ENCODE peak calls at places on chromosomes 13 and 19, in six cellular contexts. O is transverse colon; J is endodermal cell; F is ascending aorta; I is thoracic aorta; V is naive thymus-derived CD4-positive, alpha-beta T cell. D is an unnamed sample. For H3K27me3, the result is how much of the 10 kb centered on the place peaks cover.

GRCh38 chr13:80030491-80030890 is 310.4 kb downstream of the SPRY2 start:
- DNase-seq in I (no peak), J (peak), V (no peak), O (peak), F (no peak), D (no peak)

GRCh38 chr19:39408392-39409206 is 2.0 kb downstream of the ZFP36 start:
- DNase-seq in I (no peak), V (peak), O (peak), F (peak), J (peak), D (peak)

GRCh38 chr19:37855098-37855497 is 51.3 kb downstream of the WDR87 start:
- DNase-seq in O (peak), I (no peak), F (no peak), V (peak), J (no peak), D (peak)

GRCh38 chr19:30815889-30816580 is 443.9 kb downstream of the ZNF536 start:
- DNase-seq in V (no peak), F (no peak), O (no peak), J (no peak), I (no peak), D (no peak)

GRCh38 chr19:48639483-48640375 is 2.5 kb upstream of the DBP start:
- DNase-seq in F (no peak), I (no peak), V (no peak), J (peak), O (no peak), D (no peak)

GRCh38 chr13:51805925-51806324 is 2.0 kb upstream of the DHRS12 start:
- DNase-seq in J (no peak), F (no peak), I (no peak), O (no peak), V (no peak), D (no peak)

GRCh38 chr19:3538965-3539742 is at the start of gene TEKTIP1:
- DNase-seq in I (no peak), F (no peak), V (no peak), J (peak), O (no peak), D (peak)

GRCh38 chr19:3611841-3612240 is 5.2 kb upstream of the TBXA2R start:
- DNase-seq in I (no peak), F (no peak), O (no peak), V (no peak), J (no peak), D (no peak)

GRCh38 chr19:38656171-38656981 is 8.9 kb downstream of the ACTN4 start:
- DNase-seq in O (no peak), V (peak), I (no peak), F (no peak), J (no peak), D (no peak)

GRCh38 chr19:3440082-3440481 is 40.2 kb downstream of the SMIM24 start:
- DNase-seq in V (peak), F (no peak), O (peak), J (peak), I (no peak), D (peak)

GRCh38 chr19:35053667-35054293 is 12.3 kb downstream of the HPN start:
- DNase-seq in F (no peak), J (no peak), I (no peak), O (no peak), V (no peak), D (no peak)

GRCh38 chr13:46211116-46211515 is 612 bp upstream of the LRRC63 start:
- DNase-seq in J (no peak), V (peak), O (no peak), F (no peak), I (no peak), D (no peak)

GRCh38 chr19:46976845-46977320 is 42.8 kb upstream of the NPAS1 start:
- DNase-seq in F (peak), I (no peak), V (no peak), O (no peak), J (peak), D (peak)

GRCh38 chr13:50797081-50797480 is 46.4 kb downstream of the DLEU7 start:
- DNase-seq in J (no peak), F (no peak), V (no peak), I (no peak), O (no peak), D (no peak)

GRCh38 chr13:41011382-41011956 is 7.6 kb downstream of the ELF1 start:
- DNase-seq in V (no peak), J (no peak), O (no peak), F (no peak), I (no peak), D (no peak)

GRCh38 chr19:56748443-56748842 is 76.9 kb upstream of the ZNF835 start:
- DNase-seq in I (no peak), F (no peak), O (no peak), V (no peak), J (no peak), D (peak)

GRCh38 chr19:51772977-51773376 is 12.0 kb downstream of the FPR2 start:
- DNase-seq in O (no peak), I (no peak), J (no peak), V (no peak), F (no peak), D (no peak)

GRCh38 chr19:29268721-29269483 is 56.0 kb upstream of the UQCRFS1 start:
- DNase-seq in F (no peak), O (no peak), I (no peak), V (no peak), J (peak), D (no peak)

GRCh38 chr13:113860579-113861432 is 3.1 kb downstream of the GAS6 start:
- DNase-seq in I (no peak), J (peak), V (no peak), F (no peak), O (peak), D (no peak)

GRCh38 chr19:16946951-16947940 is 58.4 kb downstream of the F2RL3 start:
- DNase-seq in I (no peak), F (no peak), O (no peak), V (no peak), J (no peak), D (no peak)

GRCh38 chr13:110000534-110001345 is 214.4 kb upstream of the IRS2 start:
- DNase-seq in I (no peak), V (no peak), O (no peak), F (no peak), J (no peak), D (peak)

GRCh38 chr13:65926750-65927171 is 1303.4 kb downstream of the PCDH9 start:
- DNase-seq in V (no peak), F (peak), J (peak), I (no peak), O (peak), D (no peak)

GRCh38 chr13:106858910-106859309 is 291.0 kb upstream of the ARGLU1 start:
- DNase-seq in I (no peak), V (no peak), J (no peak), F (no peak), O (no peak), D (peak)

GRCh38 chr13:111384441-111385181 is 64.2 kb downstream of the TEX29 start:
- DNase-seq in I (no peak), V (peak), O (no peak), F (peak), J (peak), D (no peak)

GRCh38 chr13:111382877-111383276 is 62.4 kb downstream of the TEX29 start:
- DNase-seq in F (peak), J (no peak), O (no peak), V (no peak), I (no peak), D (no peak)

GRCh38 chr13:111382411-111382810 is 62.0 kb downstream of the TEX29 start:
- DNase-seq in O (no peak), I (no peak), V (no peak), F (no peak), J (peak), D (no peak)

GRCh38 chr13:111385182-111385857 is 64.9 kb downstream of the TEX29 start:
- DNase-seq in V (no peak), F (peak), I (no peak), J (peak), O (no peak), D (no peak)

DNA sequence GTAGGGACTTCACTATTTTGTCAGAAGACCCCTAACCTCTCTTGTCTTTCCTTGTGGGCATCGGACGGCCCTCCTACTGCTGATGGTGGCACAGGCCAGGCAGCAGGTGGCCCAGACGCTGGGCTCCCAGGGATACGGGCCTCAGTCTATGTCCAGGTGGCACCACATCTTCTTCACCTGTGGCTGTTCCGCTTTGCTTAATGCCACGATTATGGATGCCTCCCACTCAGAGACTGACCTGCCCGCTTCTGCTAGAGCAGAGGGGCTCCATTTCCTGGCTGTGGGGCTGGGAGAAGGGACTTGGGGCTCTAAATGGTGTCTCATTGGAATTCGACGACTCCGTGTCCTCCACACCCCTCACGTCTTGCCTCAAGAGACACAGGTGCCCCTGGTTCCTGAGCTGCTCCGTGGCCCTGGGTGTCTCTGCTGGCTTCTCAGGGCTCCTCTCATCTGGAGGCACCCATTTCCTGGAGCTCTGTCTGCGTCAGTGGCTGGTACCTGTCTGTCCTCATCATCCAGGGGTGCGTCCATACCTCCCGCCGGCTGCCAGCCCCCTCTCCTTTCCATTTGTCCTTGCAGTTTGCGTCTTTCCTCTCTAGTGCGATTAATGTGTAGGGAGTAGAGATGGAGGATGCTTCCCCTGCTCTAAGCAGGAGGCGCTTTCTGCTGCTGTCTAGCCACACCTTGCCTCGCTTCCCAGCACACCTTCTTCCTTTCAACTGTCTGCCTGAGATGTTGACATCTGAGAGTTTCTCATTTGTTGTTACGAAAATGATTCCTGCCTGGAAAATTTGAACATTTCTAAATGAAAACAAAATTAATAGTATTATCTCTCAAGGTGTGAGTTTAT is 63.4 kb downstream of the TEX29 start:
- DNase-seq in J (peak), O (no peak), F (peak), I (no peak), V (peak), D (no peak)
- H3K27me3 ChIP-seq in J (under half), O (under half), F (under half), I (under half), V (under half), D (under half)

DNA sequence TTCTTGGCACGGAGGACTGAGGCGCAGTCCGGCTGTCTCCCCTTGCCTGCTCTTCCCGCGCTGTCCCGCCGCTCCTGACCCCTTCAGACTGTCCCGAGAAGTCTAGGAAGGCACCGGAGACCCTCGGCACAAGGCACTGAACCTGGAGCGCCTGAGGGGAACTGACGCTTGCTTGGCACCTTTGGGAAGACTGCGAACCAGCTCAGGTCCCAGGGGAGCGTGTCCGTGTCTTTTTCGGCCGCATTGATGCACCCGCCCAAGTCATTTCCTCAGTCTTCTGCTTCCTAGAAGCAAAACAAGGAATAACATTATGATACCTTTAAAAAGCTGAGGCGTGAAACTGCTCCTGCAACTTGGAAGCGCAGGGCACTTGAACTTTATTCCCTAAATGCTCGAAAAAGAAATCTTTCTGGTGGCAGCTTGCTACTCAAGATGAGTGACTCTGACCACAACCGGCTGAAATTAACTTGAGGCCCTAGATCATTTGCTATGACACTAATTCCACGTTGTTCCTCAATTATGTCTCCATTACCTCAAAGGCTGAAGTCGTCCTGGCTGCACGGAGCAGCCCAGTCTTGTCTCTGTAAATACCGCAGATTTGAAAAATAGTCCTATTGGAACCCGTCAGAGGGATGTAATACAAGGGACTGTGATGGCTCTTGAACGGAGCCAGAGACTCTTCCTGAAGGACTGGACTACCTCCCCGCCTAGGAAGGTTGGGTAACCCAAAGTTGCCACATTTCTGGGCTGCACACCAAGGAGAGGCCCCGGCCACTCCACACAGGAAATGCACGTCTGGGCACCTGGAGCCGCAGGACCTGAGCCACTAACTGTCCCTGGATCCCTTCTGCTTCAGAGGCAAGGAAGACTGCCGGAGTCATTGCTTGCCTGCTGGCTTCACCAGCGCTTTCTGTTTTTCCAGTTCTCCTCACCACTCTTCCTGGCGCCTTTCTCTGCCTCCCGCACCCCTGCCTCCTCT is 947 bp upstream of the FLT1 start:
- DNase-seq in F (no peak), O (no peak), J (peak), V (no peak), I (no peak), D (peak)
- H3K27me3 ChIP-seq in F (under half), O (half or more), J (half or more), V (under half), I (under half), D (under half)

GRCh38 chr13:111119966-111120365 is 4.9 kb downstream of the ARHGEF7 start:
- DNase-seq in O (no peak), J (no peak), F (no peak), I (no peak), V (no peak), D (no peak)
- H3K27me3 ChIP-seq in O (under half), J (under half), F (under half), I (under half), V (under half), D (under half)

DNA sequence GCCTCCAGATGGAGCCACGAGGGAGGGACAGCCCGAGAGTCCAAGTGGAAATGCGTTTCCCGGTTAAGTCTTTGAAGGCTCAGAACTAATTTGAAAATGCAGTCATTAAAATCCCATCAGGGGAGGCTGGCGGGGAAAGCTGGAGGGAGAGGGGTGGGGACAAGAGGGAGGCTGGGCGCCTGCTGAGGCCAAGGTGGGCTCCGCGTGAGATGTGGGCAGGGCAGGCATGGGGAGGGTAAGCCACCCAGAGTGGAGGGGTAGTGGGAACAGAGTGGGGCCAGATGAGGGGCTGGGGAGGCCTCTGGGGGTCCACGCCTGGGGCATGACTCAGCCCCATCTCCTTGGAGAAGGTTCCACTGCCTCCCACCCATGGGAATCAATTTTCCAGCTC is 11.0 kb downstream of the ONECUT3 start:
- DNase-seq in O (no peak), V (no peak), I (no peak), F (no peak), J (no peak), D (no peak)
- H3K27me3 ChIP-seq in O (half or more), V (under half), I (under half), F (under half), J (half or more), D (half or more)